ENCODE peak calls at places on chromosomes 6 and 20, in nine cellular contexts. One of them, this sample, is unnamed.
A peak's percentile ranks its signal among the peaks of the same experiment; 100 is the strongest.

GRCh38 chr6:72657798-72658197 is 35.9 kb downstream of the KCNQ5 start:
- DNase-seq in body of pancreas: no peak
- DNase-seq in cardiac fibroblast: peak; percentile 11
- DNase-seq in upper lobe of right lung: no peak
- DNase-seq in astrocyte: peak; percentile 22
- DNase-seq in IMR-90: peak; percentile 47
- DNase-seq in mammary epithelial cell: no peak
- DNase-seq in cardiac muscle cell: peak; percentile 10
- DNase-seq in choroid plexus epithelial cell: no peak
- DNase-seq in this sample: no peak

GRCh38 chr6:170200458-170200891 is 90.4 kb downstream of the DLL1 start:
- DNase-seq in astrocyte: peak; percentile 61
- DNase-seq in cardiac muscle cell: peak; percentile 43
- DNase-seq in upper lobe of right lung: no peak
- DNase-seq in choroid plexus epithelial cell: no peak
- DNase-seq in mammary epithelial cell: peak; percentile 34
- DNase-seq in cardiac fibroblast: peak; percentile 43
- DNase-seq in IMR-90: peak; percentile 13
- DNase-seq in body of pancreas: peak; percentile 10
- DNase-seq in this sample: no peak

GRCh38 chr6:75934643-75935472 is 137.6 kb downstream of the IMPG1 start:
- DNase-seq in body of pancreas: peak; percentile 76
- DNase-seq in astrocyte: peak; percentile 66
- DNase-seq in mammary epithelial cell: peak; percentile 57
- DNase-seq in choroid plexus epithelial cell: peak; percentile 88
- DNase-seq in IMR-90: peak; percentile 79
- DNase-seq in cardiac fibroblast: peak; percentile 86
- DNase-seq in upper lobe of right lung: no peak
- DNase-seq in cardiac muscle cell: peak; percentile 86
- DNase-seq in this sample: peak; percentile 16

GRCh38 chr6:100228437-100229424 is 234.7 kb upstream of the MCHR2 start:
- DNase-seq in upper lobe of right lung: peak; percentile 89
- DNase-seq in mammary epithelial cell: peak; percentile 62
- DNase-seq in astrocyte: peak; percentile 45
- DNase-seq in IMR-90: peak; percentile 71
- DNase-seq in body of pancreas: peak; percentile 65
- DNase-seq in choroid plexus epithelial cell: peak; percentile 77
- DNase-seq in cardiac fibroblast: peak; percentile 74
- DNase-seq in cardiac muscle cell: peak; percentile 82
- DNase-seq in this sample: no peak

GRCh38 chr6:90286884-90287488 is 9.7 kb downstream of the BACH2 start:
- DNase-seq in mammary epithelial cell: peak; percentile 48
- DNase-seq in body of pancreas: peak; percentile 25
- DNase-seq in cardiac fibroblast: peak; percentile 38
- DNase-seq in IMR-90: peak; percentile 20
- DNase-seq in upper lobe of right lung: no peak
- DNase-seq in astrocyte: no peak
- DNase-seq in choroid plexus epithelial cell: peak; percentile 63
- DNase-seq in cardiac muscle cell: peak; percentile 45
- DNase-seq in this sample: no peak

GRCh38 chr6:117440558-117441525 is 15.1 kb upstream of the ROS1 start:
- DNase-seq in upper lobe of right lung: no peak
- DNase-seq in astrocyte: peak; percentile 99
- DNase-seq in IMR-90: peak; percentile 93
- DNase-seq in cardiac fibroblast: peak; percentile 66
- DNase-seq in cardiac muscle cell: peak; percentile 76
- DNase-seq in choroid plexus epithelial cell: peak; percentile 84
- DNase-seq in mammary epithelial cell: peak; percentile 98
- DNase-seq in body of pancreas: no peak
- DNase-seq in this sample: no peak

GRCh38 chr20:44858959-44859358 is 26.5 kb upstream of the YWHAB start:
- DNase-seq in body of pancreas: no peak
- DNase-seq in cardiac fibroblast: no peak
- DNase-seq in astrocyte: no peak
- DNase-seq in upper lobe of right lung: no peak
- DNase-seq in choroid plexus epithelial cell: peak; percentile 7
- DNase-seq in cardiac muscle cell: peak; percentile 10
- DNase-seq in IMR-90: no peak
- DNase-seq in mammary epithelial cell: no peak
- DNase-seq in this sample: no peak

GRCh38 chr20:8518878-8519277 is 386.8 kb downstream of the PLCB1 start:
- DNase-seq in choroid plexus epithelial cell: no peak
- DNase-seq in cardiac muscle cell: no peak
- DNase-seq in cardiac fibroblast: no peak
- DNase-seq in mammary epithelial cell: no peak
- DNase-seq in body of pancreas: no peak
- DNase-seq in IMR-90: no peak
- DNase-seq in upper lobe of right lung: no peak
- DNase-seq in astrocyte: no peak
- DNase-seq in this sample: no peak

GRCh38 chr6:130776287-130776925 is 50.8 kb upstream of the SMLR1 start:
- DNase-seq in mammary epithelial cell: no peak
- DNase-seq in astrocyte: no peak
- DNase-seq in IMR-90: no peak
- DNase-seq in choroid plexus epithelial cell: peak; percentile 50
- DNase-seq in body of pancreas: no peak
- DNase-seq in cardiac muscle cell: no peak
- DNase-seq in cardiac fibroblast: no peak
- DNase-seq in upper lobe of right lung: no peak
- DNase-seq in this sample: no peak
- H3K4me3 ChIP-seq in mammary epithelial cell: no peak overlapping the region
- H3K4me3 ChIP-seq in astrocyte: no peak overlapping the region
- H3K4me3 ChIP-seq in IMR-90: no peak overlapping the region
- H3K4me3 ChIP-seq in choroid plexus epithelial cell: no peak overlapping the region
- H3K4me3 ChIP-seq in body of pancreas: no peak overlapping the region
- H3K4me3 ChIP-seq in cardiac muscle cell: no peak overlapping the region
- H3K4me3 ChIP-seq in cardiac fibroblast: no peak overlapping the region
- H3K4me3 ChIP-seq in upper lobe of right lung: no peak overlapping the region
- H3K4me3 ChIP-seq in this sample: no peak overlapping the region

GRCh38 chr20:50342638-50343102 is 152.0 kb downstream of the CEBPB start:
- DNase-seq in choroid plexus epithelial cell: no peak
- DNase-seq in body of pancreas: no peak
- DNase-seq in cardiac muscle cell: no peak
- DNase-seq in IMR-90: no peak
- DNase-seq in upper lobe of right lung: no peak
- DNase-seq in mammary epithelial cell: no peak
- DNase-seq in astrocyte: no peak
- DNase-seq in cardiac fibroblast: no peak
- DNase-seq in this sample: no peak

GRCh38 chr20:50343490-50344179 is 153.0 kb downstream of the CEBPB start:
- DNase-seq in choroid plexus epithelial cell: no peak
- DNase-seq in body of pancreas: peak; percentile 56
- DNase-seq in cardiac muscle cell: no peak
- DNase-seq in IMR-90: no peak
- DNase-seq in mammary epithelial cell: no peak
- DNase-seq in astrocyte: no peak
- DNase-seq in upper lobe of right lung: no peak
- DNase-seq in cardiac fibroblast: no peak
- DNase-seq in this sample: no peak

GRCh38 chr20:50345712-50346371 is 155.2 kb downstream of the CEBPB start:
- DNase-seq in cardiac fibroblast: no peak
- DNase-seq in astrocyte: no peak
- DNase-seq in choroid plexus epithelial cell: no peak
- DNase-seq in upper lobe of right lung: no peak
- DNase-seq in IMR-90: no peak
- DNase-seq in body of pancreas: no peak
- DNase-seq in cardiac muscle cell: no peak
- DNase-seq in mammary epithelial cell: no peak
- DNase-seq in this sample: no peak

GRCh38 chr20:50343125-50343489 is 152.5 kb downstream of the CEBPB start:
- DNase-seq in IMR-90: no peak
- DNase-seq in cardiac muscle cell: no peak
- DNase-seq in cardiac fibroblast: no peak
- DNase-seq in upper lobe of right lung: no peak
- DNase-seq in mammary epithelial cell: no peak
- DNase-seq in astrocyte: no peak
- DNase-seq in body of pancreas: no peak
- DNase-seq in choroid plexus epithelial cell: no peak
- DNase-seq in this sample: no peak

DNA sequence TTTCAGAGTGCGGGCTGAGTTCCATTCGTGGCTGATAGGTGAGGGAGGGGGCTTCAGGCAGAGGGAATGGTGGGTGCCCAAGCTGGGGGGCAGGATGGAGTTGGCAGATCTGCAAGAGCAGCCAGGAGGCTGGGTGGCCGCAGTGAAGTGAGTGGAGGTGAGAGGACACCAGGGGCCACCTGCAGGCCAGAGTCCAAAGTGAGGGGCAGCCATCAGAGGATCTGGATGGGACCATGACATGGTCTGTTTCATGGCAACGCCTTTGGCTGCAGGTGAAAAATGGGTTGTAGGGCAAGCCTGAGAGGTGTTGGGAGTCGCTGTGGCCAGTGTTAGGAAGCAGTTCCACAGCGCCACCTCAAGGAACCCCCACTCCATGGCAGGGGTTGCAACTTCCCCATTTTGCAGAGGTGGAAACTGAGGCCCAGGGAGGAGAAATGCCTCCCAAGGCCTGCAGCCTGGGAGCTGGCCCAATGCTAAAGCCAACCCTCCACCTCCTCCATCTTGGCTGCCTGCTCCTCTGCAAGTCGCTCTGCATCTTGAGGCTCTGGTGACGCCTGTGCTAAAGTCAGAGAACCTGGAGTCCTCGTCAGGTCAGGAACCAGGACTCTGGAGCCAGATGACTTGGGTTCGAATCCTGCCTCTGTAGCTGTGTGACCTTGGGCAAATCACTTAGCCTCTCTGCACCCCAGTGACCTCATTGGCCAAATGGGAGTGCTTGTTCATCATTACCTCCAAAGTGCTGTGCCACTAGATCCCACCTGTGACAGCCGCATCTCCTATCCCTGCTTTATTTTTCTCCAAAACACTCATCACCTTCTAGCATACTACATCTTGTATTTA is 153.8 kb downstream of the CEBPB start:
- DNase-seq in upper lobe of right lung: no peak
- DNase-seq in mammary epithelial cell: no peak
- DNase-seq in cardiac fibroblast: no peak
- DNase-seq in astrocyte: no peak
- DNase-seq in choroid plexus epithelial cell: no peak
- DNase-seq in body of pancreas: no peak
- DNase-seq in IMR-90: no peak
- DNase-seq in cardiac muscle cell: no peak
- DNase-seq in this sample: no peak
- TF ChIP-seq CTCF in upper lobe of right lung: peak; percentile 19
- TF ChIP-seq CTCF in mammary epithelial cell: peak; percentile 49
- TF ChIP-seq CTCF in cardiac fibroblast: peak; percentile 25
- TF ChIP-seq CTCF in astrocyte: no peak
- TF ChIP-seq CTCF in choroid plexus epithelial cell: peak; percentile 49
- TF ChIP-seq CTCF in body of pancreas: no peak
- TF ChIP-seq CTCF in IMR-90: peak; percentile 27
- TF ChIP-seq CTCF in cardiac muscle cell: peak; percentile 28
- TF ChIP-seq CTCF in this sample: no peak

DNA sequence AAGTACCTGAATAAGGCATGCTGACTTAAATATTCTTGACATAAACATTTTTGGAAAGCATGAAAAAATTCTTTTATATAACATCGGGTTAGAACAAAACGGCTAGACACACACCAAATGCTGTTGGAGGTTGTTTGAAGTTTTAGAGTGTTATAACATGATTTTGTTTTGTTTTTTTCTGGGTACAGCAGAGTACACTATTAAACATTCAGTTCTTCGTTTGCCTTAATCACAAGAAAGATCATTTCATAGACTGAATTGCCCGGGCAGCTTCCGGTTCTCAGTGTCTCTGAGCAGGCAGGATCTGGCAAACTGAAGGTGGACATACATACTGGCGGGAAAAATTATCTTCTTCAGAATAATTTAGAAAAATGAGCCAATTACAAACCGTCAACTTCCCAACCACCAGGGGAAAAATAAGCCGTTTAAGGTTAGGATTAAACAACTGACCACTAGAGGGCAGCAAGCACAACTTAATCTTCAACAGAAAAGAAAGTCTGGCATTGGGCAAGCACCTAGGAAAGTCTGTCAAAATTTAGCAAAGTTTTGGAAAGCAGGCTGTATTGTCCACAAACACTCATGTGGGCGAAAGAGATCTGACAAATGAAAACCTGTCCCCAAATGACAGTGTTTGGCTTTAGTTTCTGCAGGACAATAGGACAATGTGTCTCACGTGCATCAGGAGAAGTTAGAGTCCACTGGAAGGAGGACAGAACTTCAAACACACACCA is 15.0 kb downstream of the ZNF217 start:
- DNase-seq in cardiac muscle cell: peak; percentile 95
- DNase-seq in cardiac fibroblast: peak; percentile 94
- DNase-seq in IMR-90: peak; percentile 89
- DNase-seq in mammary epithelial cell: peak; percentile 75
- DNase-seq in choroid plexus epithelial cell: peak; percentile 95
- DNase-seq in body of pancreas: peak; percentile 86
- DNase-seq in astrocyte: peak; percentile 69
- DNase-seq in upper lobe of right lung: no peak
- DNase-seq in this sample: peak; percentile 43
- H3K4me3 ChIP-seq in cardiac muscle cell: peak overlapping the region; percentile 1
- H3K4me3 ChIP-seq in cardiac fibroblast: no peak overlapping the region
- H3K4me3 ChIP-seq in IMR-90: no peak overlapping the region
- H3K4me3 ChIP-seq in mammary epithelial cell: no peak overlapping the region
- H3K4me3 ChIP-seq in choroid plexus epithelial cell: no peak overlapping the region
- H3K4me3 ChIP-seq in body of pancreas: no peak overlapping the region
- H3K4me3 ChIP-seq in astrocyte: peak overlapping the region; percentile 11
- H3K4me3 ChIP-seq in upper lobe of right lung: peak overlapping the region; percentile 30
- H3K4me3 ChIP-seq in this sample: no peak overlapping the region

GRCh38 chr20:2815242-2815900 is 584 bp downstream of the C20orf141 start:
- DNase-seq in cardiac fibroblast: no peak
- DNase-seq in IMR-90: no peak
- DNase-seq in body of pancreas: no peak
- DNase-seq in choroid plexus epithelial cell: no peak
- DNase-seq in astrocyte: no peak
- DNase-seq in cardiac muscle cell: no peak
- DNase-seq in mammary epithelial cell: no peak
- DNase-seq in upper lobe of right lung: no peak
- DNase-seq in this sample: no peak

GRCh38 chr20:2816030-2816582 is at the start of gene TMEM239:
- DNase-seq in upper lobe of right lung: no peak
- DNase-seq in mammary epithelial cell: no peak
- DNase-seq in choroid plexus epithelial cell: no peak
- DNase-seq in IMR-90: no peak
- DNase-seq in cardiac fibroblast: no peak
- DNase-seq in astrocyte: no peak
- DNase-seq in body of pancreas: no peak
- DNase-seq in cardiac muscle cell: no peak
- DNase-seq in this sample: no peak

GRCh38 chr20:2817891-2818595 is 1.9 kb downstream of the TMEM239 start:
- DNase-seq in IMR-90: no peak
- DNase-seq in upper lobe of right lung: no peak
- DNase-seq in astrocyte: no peak
- DNase-seq in choroid plexus epithelial cell: no peak
- DNase-seq in cardiac muscle cell: peak; percentile 49
- DNase-seq in cardiac fibroblast: no peak
- DNase-seq in mammary epithelial cell: no peak
- DNase-seq in body of pancreas: peak; percentile 25
- DNase-seq in this sample: no peak

GRCh38 chr20:2817341-2817726 is 1.2 kb downstream of the TMEM239 start:
- DNase-seq in cardiac muscle cell: no peak
- DNase-seq in cardiac fibroblast: no peak
- DNase-seq in upper lobe of right lung: no peak
- DNase-seq in body of pancreas: no peak
- DNase-seq in mammary epithelial cell: no peak
- DNase-seq in astrocyte: no peak
- DNase-seq in IMR-90: no peak
- DNase-seq in choroid plexus epithelial cell: no peak
- DNase-seq in this sample: no peak

DNA sequence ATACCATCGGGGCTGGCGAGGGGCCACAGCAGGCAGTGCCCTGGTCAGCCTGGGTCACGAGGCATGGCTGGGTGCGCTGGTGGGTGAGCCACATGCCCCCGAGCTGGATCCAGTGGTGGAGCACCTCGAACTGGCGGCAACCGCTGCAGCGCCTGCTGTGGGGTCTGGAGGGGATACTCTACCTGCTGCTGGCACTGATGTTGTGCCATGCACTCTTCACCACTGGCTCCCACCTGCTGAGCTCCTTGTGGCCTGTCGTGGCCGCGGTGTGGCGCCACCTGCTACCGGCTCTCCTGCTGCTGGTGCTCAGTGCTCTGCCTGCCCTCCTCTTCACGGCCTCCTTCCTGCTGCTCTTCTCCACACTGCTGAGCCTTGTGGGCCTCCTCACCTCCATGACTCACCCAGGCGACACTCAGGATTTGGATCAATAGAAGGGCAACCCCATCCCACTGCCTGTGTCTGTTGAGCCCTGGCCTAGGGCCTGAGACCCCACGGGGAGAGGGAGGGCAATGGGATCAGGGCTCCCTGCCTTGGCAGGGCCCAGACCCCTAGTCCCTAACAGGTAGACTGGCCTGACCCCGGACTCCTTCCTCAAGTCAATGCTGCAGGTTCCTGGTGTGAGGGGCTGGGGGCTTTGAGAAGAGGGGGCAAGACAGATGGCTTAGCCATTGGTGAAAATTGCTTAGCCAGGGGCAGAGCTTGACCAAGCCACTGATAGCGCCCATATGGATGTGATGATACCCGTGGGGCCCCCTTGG is 598 bp downstream of the TMEM239 start:
- DNase-seq in astrocyte: no peak
- DNase-seq in cardiac fibroblast: no peak
- DNase-seq in body of pancreas: no peak
- DNase-seq in upper lobe of right lung: peak; percentile 59
- DNase-seq in mammary epithelial cell: no peak
- DNase-seq in cardiac muscle cell: no peak
- DNase-seq in choroid plexus epithelial cell: no peak
- DNase-seq in IMR-90: peak; percentile 9
- DNase-seq in this sample: no peak
- TF ChIP-seq CTCF in astrocyte: no peak
- TF ChIP-seq CTCF in cardiac fibroblast: no peak
- TF ChIP-seq CTCF in body of pancreas: no peak
- TF ChIP-seq CTCF in upper lobe of right lung: no peak
- TF ChIP-seq CTCF in mammary epithelial cell: no peak
- TF ChIP-seq CTCF in cardiac muscle cell: peak; percentile 3
- TF ChIP-seq CTCF in choroid plexus epithelial cell: peak; percentile 8
- TF ChIP-seq CTCF in IMR-90: no peak
- TF ChIP-seq CTCF in this sample: no peak

This sample was measured in ovary.